ENCODE peak calls at places on chromosomes 1 and 21, in six cellular contexts. Q is cardiac muscle cell, F is mammary epithelial cell, L is GM23338, J is body of pancreas, N is transverse colon. O is an unnamed sample.

GRCh38 chr1:85746777-85747176 is 38.5 kb upstream of the ZNHIT6 start:
- DNase-seq in L (no peak), Q (no peak), J (no peak), N (no peak), F (no peak), O (no peak)

GRCh38 chr21:45574691-45575090 is 32.5 kb upstream of the SLC19A1 start:
- DNase-seq in L (no peak), F (no peak), N (no peak), Q (no peak), J (no peak), O (no peak)

GRCh38 chr1:116268211-116268610 is 104.8 kb upstream of the ATP1A1 start:
- DNase-seq in F (peak; percentile 93), L (no peak), Q (peak; percentile 37), N (peak; percentile 63), J (peak; percentile 70), O (peak; percentile 40)

GRCh38 chr1:199054706-199055105 is 415.9 kb downstream of the PTPRC start:
- DNase-seq in F (no peak), L (no peak), N (no peak), Q (no peak), J (no peak), O (no peak)

GRCh38 chr1:12166834-12167492 is at the start of gene TNFRSF1B:
- DNase-seq in F (peak; percentile 9), Q (peak; percentile 69), L (peak; percentile 87), N (peak; percentile 83), J (peak; percentile 51), O (peak; percentile 44)

GRCh38 chr1:59072017-59072947 is 224.6 kb upstream of the FGGY start:
- DNase-seq in N (peak; percentile 23), Q (peak; percentile 26), F (no peak), L (peak; percentile 26), J (no peak), O (peak; percentile 59)

GRCh38 chr1:8152731-8153702 is 126.9 kb upstream of the ERRFI1 start:
- DNase-seq in J (no peak), N (no peak), Q (no peak), F (no peak), L (no peak), O (peak; percentile 62)

GRCh38 chr1:66571789-66572188 is 37.8 kb downstream of the SGIP1 start:
- DNase-seq in Q (no peak), F (peak; percentile 59), L (no peak), N (no peak), J (no peak), O (no peak)

GRCh38 chr1:230047114-230047865 is 19.7 kb upstream of the GALNT2 start:
- DNase-seq in N (no peak), Q (peak; percentile 14), J (no peak), F (peak; percentile 74), L (peak; percentile 87), O (no peak)

GRCh38 chr1:41758490-41758889 is 160.2 kb downstream of the HIVEP3 start:
- DNase-seq in Q (peak; percentile 71), L (no peak), F (no peak), J (no peak), N (no peak), O (no peak)

GRCh38 chr21:38140192-38140905 is 116.4 kb upstream of the KCNJ15 start:
- DNase-seq in F (peak; percentile 51), N (no peak), Q (peak; percentile 71), L (no peak), J (peak; percentile 68), O (no peak)

GRCh38 chr1:15848143-15848928 is 829 bp downstream of the SPEN start:
- DNase-seq in J (peak; percentile 55), N (peak; percentile 51), F (peak; percentile 25), L (peak; percentile 65), Q (peak; percentile 23), O (peak; percentile 47)

GRCh38 chr1:224931605-224932004 is 2.1 kb downstream of the DNAH14 start:
- DNase-seq in N (no peak), Q (no peak), J (no peak), F (no peak), L (no peak), O (no peak)
- H3K4me1 ChIP-seq in N (no peaks in the 10 kb centered on the region), Q (no peaks in the 10 kb centered on the region), J (peaks cover 10% of the 10 kb centered on the region), F (peaks cover 3% of the 10 kb centered on the region), L (peaks cover 4% of the 10 kb centered on the region), O (peaks cover 9% of the 10 kb centered on the region)

GRCh38 chr1:161117681-161118581 is at the start of the genes NIT1 and PFDN2:
- DNase-seq in L (peak; percentile 94), Q (peak; percentile 91), N (peak; percentile 91), J (peak; percentile 86), F (peak; percentile 85), O (peak; percentile 82)
- TF ChIP-seq CTCF in L (no peak), Q (no peak), N (no peak), J (no peak), F (no peak), O (peak; percentile 4)

GRCh38 chr1:183239793-183240625 is 53.9 kb downstream of the LAMC2 start:
- DNase-seq in Q (peak; percentile 26), F (no peak), J (no peak), N (no peak), L (no peak), O (no peak)

GRCh38 chr1:183241446-183241845 is 55.4 kb downstream of the LAMC2 start:
- DNase-seq in L (no peak), F (no peak), J (no peak), Q (peak; percentile 49), N (no peak), O (no peak)

GRCh38 chr1:183244466-183244865 is 58.4 kb downstream of the LAMC2 start:
- DNase-seq in J (peak; percentile 53), Q (peak; percentile 99), F (no peak), L (no peak), N (peak; percentile 68), O (no peak)

GRCh38 chr1:183243190-183244065 is 57.4 kb downstream of the LAMC2 start:
- DNase-seq in F (no peak), L (no peak), N (peak; percentile 13), Q (peak; percentile 70), J (peak; percentile 24), O (no peak)

DNA sequence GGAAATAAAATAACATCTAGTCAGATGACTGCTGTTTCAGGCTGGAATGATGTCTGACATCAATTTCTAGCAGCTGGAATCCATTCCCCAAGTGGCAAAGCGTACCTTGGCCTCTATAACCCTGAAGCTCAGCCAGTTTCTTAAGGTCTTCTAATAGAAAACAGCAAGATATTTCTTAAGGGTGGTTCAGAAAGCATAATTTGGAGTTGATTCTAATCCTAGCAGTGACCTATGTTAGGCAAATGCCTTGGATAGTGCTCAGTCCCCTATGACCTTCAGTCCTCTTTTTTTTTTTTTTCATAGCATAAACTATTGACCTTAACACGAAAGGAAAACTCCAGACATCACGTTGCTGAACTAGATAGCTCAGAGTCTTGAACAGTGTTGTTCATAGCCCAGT is 56.5 kb downstream of the LAMC2 start:
- DNase-seq in J (no peak), L (no peak), N (no peak), Q (no peak), F (no peak), O (no peak)
- H3K4me1 ChIP-seq in J (no peaks in the 10 kb centered on the region), L (no peaks in the 10 kb centered on the region), N (no peaks in the 10 kb centered on the region), Q (no peaks in the 10 kb centered on the region), F (peaks cover 20% of the 10 kb centered on the region), O (no peaks in the 10 kb centered on the region)

GRCh38 chr1:117794073-117794472 is 135.3 kb downstream of the GDAP2 start:
- DNase-seq in L (no peak), F (no peak), Q (peak; percentile 68), J (no peak), N (no peak), O (no peak)

GRCh38 chr1:117795792-117796191 is 133.6 kb downstream of the GDAP2 start:
- DNase-seq in L (no peak), N (no peak), Q (no peak), J (no peak), F (no peak), O (no peak)

GRCh38 chr1:117796226-117796625 is 133.2 kb downstream of the GDAP2 start:
- DNase-seq in J (no peak), F (peak; percentile 29), N (no peak), Q (no peak), L (no peak), O (no peak)

GRCh38 chr1:117793396-117793795 is 136.0 kb downstream of the GDAP2 start:
- DNase-seq in F (no peak), J (no peak), Q (no peak), N (no peak), L (no peak), O (no peak)

GRCh38 chr1:117795190-117795589 is 134.2 kb downstream of the GDAP2 start:
- DNase-seq in Q (peak; percentile 70), J (peak; percentile 17), L (no peak), F (peak; percentile 96), N (no peak), O (no peak)
- TF ChIP-seq CTCF in Q (no peak), J (no peak), L (no peak), F (peak; percentile 13), N (no peak), O (no peak)